ENCODE peak calls at places on chromosomes 1 and 21, in four cellular contexts. Z is stimulated activated CD4-positive, alpha-beta T cell treated with anti-CD3 and anti-CD28 coated beads, Interleukin-2, amount 100 ng/mL, for 24 hours; L is SJCRH30; A is AG09309. K is an unnamed sample.

GRCh38 chr1:182781849-182782586 is 7.6 kb upstream of the NPL start:
- DNase-seq in Z (peak), L (peak), A (no peak), K (peak)

GRCh38 chr21:28538987-28539622 is 453.6 kb downstream of the LTN1 start:
- DNase-seq in Z (no peak), L (no peak), A (peak), K (no peak)

GRCh38 chr1:205344010-205344808 is 12.5 kb downstream of the KLHDC8A start:
- DNase-seq in Z (peak), L (no peak), A (no peak), K (peak)

GRCh38 chr1:35932158-35932636 is 1.3 kb downstream of the AGO3 start:
- DNase-seq in Z (no peak), L (no peak), A (no peak), K (no peak)

GRCh38 chr1:51622455-51622913 is 5.6 kb downstream of the OSBPL9 start:
- DNase-seq in Z (no peak), L (peak), A (no peak), K (peak)

GRCh38 chr1:3692593-3692992 is 40.3 kb downstream of the TP73 start:
- DNase-seq in Z (no peak), L (peak), A (no peak), K (no peak)

GRCh38 chr1:85224734-85225623 is 24.2 kb upstream of the SYDE2 start:
- DNase-seq in Z (no peak), L (peak), A (no peak), K (no peak)

GRCh38 chr1:230136453-230137327 is 69.7 kb downstream of the GALNT2 start:
- DNase-seq in Z (no peak), L (no peak), A (no peak), K (no peak)

GRCh38 chr1:212062832-212063438 is 27.4 kb downstream of the DTL start:
- DNase-seq in Z (no peak), L (peak), A (peak), K (no peak)

GRCh38 chr1:24949331-24949881 is 19.3 kb upstream of the RUNX3 start:
- DNase-seq in Z (no peak), L (no peak), A (no peak), K (no peak)

GRCh38 chr1:99146129-99146848 is 118.0 kb upstream of the PLPPR4 start:
- DNase-seq in Z (no peak), L (peak), A (no peak), K (no peak)